ENCODE peak calls at places on chromosome 12, in five cellular contexts. O is AG09309, S is esophagus squamous epithelium, Z is left lung, U is astrocyte of the spinal cord. C is an unnamed sample.

GRCh38 chr12:84874125-84874824 is 38.3 kb downstream of the SLC6A15 start:
- DNase-seq in Z (no peak), U (peak), S (no peak), O (peak), C (peak)

GRCh38 chr12:29073631-29074239 is 75.3 kb upstream of the FAR2 start:
- DNase-seq in S (no peak), U (peak), O (peak), Z (no peak), C (peak)

GRCh38 chr12:116436561-116437249 is 122.5 kb upstream of the MAP1LC3B2 start:
- DNase-seq in S (no peak), Z (no peak), O (no peak), U (no peak), C (no peak)

GRCh38 chr12:47885012-47885501 is 19.7 kb downstream of the VDR start:
- DNase-seq in O (no peak), S (no peak), Z (no peak), U (no peak), C (no peak)

GRCh38 chr12:67720383-67720856 is 71.9 kb downstream of the DYRK2 start:
- DNase-seq in S (no peak), U (peak), Z (no peak), O (peak), C (peak)

GRCh38 chr12:58387199-58387598 is 445.8 kb downstream of the ATP23 start:
- DNase-seq in S (no peak), Z (no peak), O (no peak), U (peak), C (peak)

GRCh38 chr12:111201036-111201435 is 167.9 kb downstream of the PHETA1 start:
- DNase-seq in S (no peak), U (no peak), Z (no peak), O (no peak), C (no peak)

GRCh38 chr12:105911966-105912365 is 226.8 kb downstream of the NUAK1 start:
- DNase-seq in U (no peak), Z (no peak), S (no peak), O (no peak), C (no peak)

GRCh38 chr12:62516932-62517331 is 50.3 kb downstream of the MON2 start:
- DNase-seq in S (no peak), O (no peak), U (no peak), Z (no peak), C (no peak)

GRCh38 chr12:3315201-3315661 is 175.8 kb upstream of the PRMT8 start:
- DNase-seq in S (no peak), O (no peak), U (peak), Z (no peak), C (peak)

GRCh38 chr12:121560392-121561021 is 20.3 kb downstream of the KDM2B start:
- DNase-seq in S (no peak), O (no peak), Z (no peak), U (no peak), C (no peak)

GRCh38 chr12:23055004-23055403 is 430.0 kb downstream of the ETNK1 start:
- DNase-seq in U (peak), Z (no peak), O (no peak), S (no peak), C (peak)

GRCh38 chr12:108823804-108824203 is 33.6 kb downstream of the SSH1 start:
- DNase-seq in U (no peak), Z (no peak), O (no peak), S (no peak), C (peak)

GRCh38 chr12:98397323-98398105 is 117.9 kb upstream of the TMPO start:
- DNase-seq in U (peak), O (peak), S (peak), Z (peak), C (peak)

GRCh38 chr12:43676183-43676813 is 82.3 kb downstream of the PUS7L start:
- DNase-seq in S (no peak), U (no peak), O (no peak), Z (no peak), C (peak)

GRCh38 chr12:130555628-130556485 is 160.2 kb downstream of the RIMBP2 start:
- DNase-seq in Z (no peak), O (no peak), S (no peak), U (no peak), C (no peak)

GRCh38 chr12:90010089-90010488 is 301.5 kb upstream of the ATP2B1 start:
- DNase-seq in Z (no peak), O (no peak), S (no peak), U (peak), C (peak)

GRCh38 chr12:21439347-21439746 is 1.9 kb downstream of the PYROXD1 start:
- DNase-seq in U (no peak), Z (no peak), S (no peak), O (no peak), C (no peak)

GRCh38 chr12:86138770-86139169 is 117.4 kb downstream of the MGAT4C start:
- DNase-seq in O (no peak), Z (no peak), U (no peak), S (no peak), C (no peak)

DNA sequence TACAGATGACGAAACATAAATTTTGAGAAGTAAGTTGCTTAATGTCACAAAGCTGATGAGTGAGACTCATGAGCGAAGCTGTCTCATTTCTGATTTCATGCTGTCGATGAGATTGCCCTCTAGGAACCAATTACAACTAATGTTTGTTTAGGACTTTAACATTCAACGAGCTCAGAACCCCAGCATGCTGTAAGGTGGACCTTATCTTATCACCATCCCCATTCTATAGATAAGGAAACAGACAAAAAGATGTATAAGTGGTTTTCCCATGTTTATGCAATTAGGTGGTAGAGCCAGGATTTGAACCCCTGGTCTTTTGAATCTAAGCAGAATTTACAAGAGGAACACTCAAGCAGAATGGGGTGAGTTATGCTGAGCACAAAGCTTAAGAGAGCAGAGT is 23.0 kb downstream of the BHLHE41 start:
- DNase-seq in O (no peak), S (no peak), Z (no peak), U (no peak), C (no peak)
- H3K4me3 ChIP-seq in O (no peak), S (no peak), Z (no peak), U (no peak), C (no peak)

DNA sequence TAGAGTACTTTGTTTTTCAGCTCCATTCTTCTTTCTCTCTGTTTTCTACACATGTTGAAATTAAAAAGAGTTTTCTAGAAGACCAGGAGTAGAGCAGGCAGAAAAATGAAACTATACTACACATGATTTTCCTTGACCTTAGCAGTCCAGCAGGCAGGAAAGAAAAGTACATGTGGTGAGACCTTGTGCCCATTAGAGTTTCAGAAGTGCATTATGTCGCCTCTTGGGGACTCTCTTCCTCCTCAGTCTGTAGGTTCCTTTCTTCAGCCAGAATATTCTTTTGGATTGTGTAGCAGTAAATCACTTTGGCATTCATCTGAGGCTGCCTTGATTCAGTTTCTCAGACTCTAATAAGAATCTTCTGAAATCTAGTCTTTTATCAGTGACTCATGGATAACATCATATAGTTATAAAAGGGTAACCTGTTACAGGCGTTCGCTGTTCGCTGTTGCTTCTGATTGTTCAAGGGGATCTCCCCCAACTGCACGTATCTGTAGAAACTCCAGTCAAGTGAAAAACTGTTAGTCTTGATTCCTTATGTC is 161.8 kb downstream of the ANO4 start:
- DNase-seq in Z (no peak), O (no peak), S (no peak), U (peak), C (peak)
- TF ChIP-seq CTCF in Z (no peak), O (no peak), S (no peak), U (no peak), C (no peak)

GRCh38 chr12:49200882-49201594 is 12.2 kb upstream of the TUBA1A start:
- DNase-seq in U (peak), Z (no peak), O (peak), S (no peak), C (peak)
- H3K4me3 ChIP-seq in U (peak), Z (no peak), O (no peak), S (no peak), C (no peak)

DNA sequence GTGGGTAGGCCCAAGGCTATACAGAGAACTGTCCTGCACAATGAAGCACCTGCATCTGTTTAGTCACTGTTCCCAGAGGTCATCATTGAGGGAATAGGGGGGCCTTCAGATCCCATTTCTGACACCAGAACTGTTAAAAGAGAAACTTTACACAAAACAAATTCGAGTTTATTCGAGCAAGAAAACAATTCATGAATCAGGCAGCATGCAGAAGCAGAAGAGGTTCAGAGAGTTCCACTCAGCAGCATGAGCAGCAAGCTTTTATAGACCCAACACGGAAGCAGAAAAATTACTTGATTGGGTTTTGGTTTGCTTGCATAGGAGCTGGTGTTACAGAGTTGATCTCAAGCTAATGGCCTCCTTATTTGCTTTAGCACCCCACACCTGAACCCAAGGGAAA is 1.7 kb upstream of the SFSWAP start:
- DNase-seq in O (no peak), U (no peak), Z (no peak), S (no peak), C (no peak)
- TF ChIP-seq CTCF in O (no peak), U (no peak), Z (no peak), S (no peak), C (no peak)